ENCODE peak calls at places on chromosomes 6 and 20, in ten cellular contexts. One of them, this sample, is unnamed.

GRCh38 chr6:39076086-39076992 is 27.8 kb downstream of the GLP1R start:
- DNase-seq in CD4-positive, alpha-beta memory T cell: no peak
- DNase-seq in fibroblast of lung: no peak
- DNase-seq in trophoblast cell: no peak
- DNase-seq in heart right ventricle: no peak
- DNase-seq in neuronal stem cell: no peak
- DNase-seq in CD4-positive, alpha-beta T cell: no peak
- DNase-seq in CD8-positive, alpha-beta T cell: no peak
- DNase-seq in HCT116: no peak
- DNase-seq in A549: no peak
- DNase-seq in this sample: no peak

GRCh38 chr20:18767676-18768075 is 45.9 kb upstream of the SCP2D1 start:
- DNase-seq in CD8-positive, alpha-beta T cell: no peak
- DNase-seq in heart right ventricle: no peak
- DNase-seq in CD4-positive, alpha-beta memory T cell: no peak
- DNase-seq in HCT116: no peak
- DNase-seq in neuronal stem cell: no peak
- DNase-seq in trophoblast cell: no peak
- DNase-seq in CD4-positive, alpha-beta T cell: no peak
- DNase-seq in fibroblast of lung: no peak
- DNase-seq in A549: no peak
- DNase-seq in this sample: no peak

GRCh38 chr20:2806351-2806701 is 5.9 kb upstream of the CPXM1 start:
- DNase-seq in fibroblast of lung: no peak
- DNase-seq in heart right ventricle: no peak
- DNase-seq in CD8-positive, alpha-beta T cell: no peak
- DNase-seq in HCT116: no peak
- DNase-seq in CD4-positive, alpha-beta memory T cell: no peak
- DNase-seq in neuronal stem cell: no peak
- DNase-seq in CD4-positive, alpha-beta T cell: no peak
- DNase-seq in A549: no peak
- DNase-seq in trophoblast cell: no peak
- DNase-seq in this sample: no peak

GRCh38 chr6:38959138-38959537 is 89.4 kb upstream of the GLP1R start:
- DNase-seq in CD4-positive, alpha-beta T cell: no peak
- DNase-seq in CD4-positive, alpha-beta memory T cell: no peak
- DNase-seq in A549: no peak
- DNase-seq in trophoblast cell: no peak
- DNase-seq in heart right ventricle: no peak
- DNase-seq in neuronal stem cell: no peak
- DNase-seq in HCT116: no peak
- DNase-seq in fibroblast of lung: no peak
- DNase-seq in CD8-positive, alpha-beta T cell: no peak
- DNase-seq in this sample: no peak

GRCh38 chr6:134093007-134093573 is 40.7 kb upstream of the SLC2A12 start:
- DNase-seq in trophoblast cell: no peak
- DNase-seq in fibroblast of lung: no peak
- DNase-seq in CD8-positive, alpha-beta T cell: no peak
- DNase-seq in A549: no peak
- DNase-seq in CD4-positive, alpha-beta T cell: no peak
- DNase-seq in HCT116: no peak
- DNase-seq in heart right ventricle: no peak
- DNase-seq in neuronal stem cell: no peak
- DNase-seq in CD4-positive, alpha-beta memory T cell: no peak
- DNase-seq in this sample: no peak

GRCh38 chr20:31637660-31638059 is at the start of gene COX4I2:
- DNase-seq in fibroblast of lung: no peak
- DNase-seq in A549: no peak
- DNase-seq in neuronal stem cell: no peak
- DNase-seq in CD4-positive, alpha-beta T cell: no peak
- DNase-seq in CD8-positive, alpha-beta T cell: no peak
- DNase-seq in trophoblast cell: no peak
- DNase-seq in CD4-positive, alpha-beta memory T cell: no peak
- DNase-seq in heart right ventricle: peak
- DNase-seq in HCT116: no peak
- DNase-seq in this sample: no peak

GRCh38 chr6:133899556-133899955 is 10.6 kb downstream of the TCF21 start:
- DNase-seq in heart right ventricle: no peak
- DNase-seq in fibroblast of lung: no peak
- DNase-seq in neuronal stem cell: no peak
- DNase-seq in A549: no peak
- DNase-seq in CD8-positive, alpha-beta T cell: no peak
- DNase-seq in trophoblast cell: no peak
- DNase-seq in HCT116: no peak
- DNase-seq in CD4-positive, alpha-beta memory T cell: no peak
- DNase-seq in CD4-positive, alpha-beta T cell: no peak
- DNase-seq in this sample: no peak

GRCh38 chr6:43950731-43951062 is 176.6 kb downstream of the MRPL14 start:
- DNase-seq in CD4-positive, alpha-beta memory T cell: no peak
- DNase-seq in trophoblast cell: no peak
- DNase-seq in CD4-positive, alpha-beta T cell: no peak
- DNase-seq in A549: no peak
- DNase-seq in HCT116: no peak
- DNase-seq in fibroblast of lung: no peak
- DNase-seq in heart right ventricle: no peak
- DNase-seq in CD8-positive, alpha-beta T cell: no peak
- DNase-seq in neuronal stem cell: no peak
- DNase-seq in this sample: no peak

GRCh38 chr20:2773812-2774211 is 26.6 kb downstream of the CPXM1 start:
- DNase-seq in neuronal stem cell: no peak
- DNase-seq in CD4-positive, alpha-beta T cell: no peak
- DNase-seq in trophoblast cell: no peak
- DNase-seq in CD4-positive, alpha-beta memory T cell: no peak
- DNase-seq in fibroblast of lung: no peak
- DNase-seq in A549: no peak
- DNase-seq in HCT116: no peak
- DNase-seq in CD8-positive, alpha-beta T cell: no peak
- DNase-seq in heart right ventricle: no peak
- DNase-seq in this sample: no peak

GRCh38 chr6:44006123-44006871 is 121.0 kb downstream of the MRPL14 start:
- DNase-seq in CD4-positive, alpha-beta T cell: no peak
- DNase-seq in heart right ventricle: no peak
- DNase-seq in neuronal stem cell: no peak
- DNase-seq in CD8-positive, alpha-beta T cell: no peak
- DNase-seq in fibroblast of lung: peak
- DNase-seq in HCT116: no peak
- DNase-seq in A549: no peak
- DNase-seq in trophoblast cell: no peak
- DNase-seq in CD4-positive, alpha-beta memory T cell: no peak
- DNase-seq in this sample: no peak

GRCh38 chr6:875012-875411 is 182.1 kb upstream of the EXOC2 start:
- DNase-seq in A549: no peak
- DNase-seq in CD4-positive, alpha-beta T cell: no peak
- DNase-seq in CD8-positive, alpha-beta T cell: no peak
- DNase-seq in CD4-positive, alpha-beta memory T cell: no peak
- DNase-seq in neuronal stem cell: no peak
- DNase-seq in fibroblast of lung: no peak
- DNase-seq in HCT116: no peak
- DNase-seq in trophoblast cell: no peak
- DNase-seq in heart right ventricle: no peak
- DNase-seq in this sample: no peak

GRCh38 chr20:1555952-1556351 is 1.6 kb downstream of the SIRPD start:
- DNase-seq in A549: no peak
- DNase-seq in CD4-positive, alpha-beta memory T cell: peak
- DNase-seq in CD4-positive, alpha-beta T cell: no peak
- DNase-seq in fibroblast of lung: no peak
- DNase-seq in neuronal stem cell: no peak
- DNase-seq in HCT116: no peak
- DNase-seq in trophoblast cell: no peak
- DNase-seq in CD8-positive, alpha-beta T cell: no peak
- DNase-seq in heart right ventricle: no peak
- DNase-seq in this sample: no peak

GRCh38 chr6:111732390-111732789 is 126.7 kb upstream of the TRAF3IP2 start:
- DNase-seq in HCT116: no peak
- DNase-seq in A549: no peak
- DNase-seq in neuronal stem cell: no peak
- DNase-seq in CD8-positive, alpha-beta T cell: no peak
- DNase-seq in fibroblast of lung: no peak
- DNase-seq in CD4-positive, alpha-beta T cell: no peak
- DNase-seq in heart right ventricle: no peak
- DNase-seq in CD4-positive, alpha-beta memory T cell: no peak
- DNase-seq in trophoblast cell: no peak
- DNase-seq in this sample: no peak

GRCh38 chr6:111734068-111734825 is 128.6 kb upstream of the TRAF3IP2 start:
- DNase-seq in HCT116: no peak
- DNase-seq in CD4-positive, alpha-beta memory T cell: no peak
- DNase-seq in CD4-positive, alpha-beta T cell: no peak
- DNase-seq in CD8-positive, alpha-beta T cell: no peak
- DNase-seq in heart right ventricle: no peak
- DNase-seq in trophoblast cell: no peak
- DNase-seq in neuronal stem cell: no peak
- DNase-seq in fibroblast of lung: peak
- DNase-seq in A549: no peak
- DNase-seq in this sample: no peak

GRCh38 chr6:111730835-111731234 is 125.2 kb upstream of the TRAF3IP2 start:
- DNase-seq in heart right ventricle: peak
- DNase-seq in trophoblast cell: no peak
- DNase-seq in CD4-positive, alpha-beta T cell: no peak
- DNase-seq in HCT116: no peak
- DNase-seq in fibroblast of lung: peak
- DNase-seq in A549: no peak
- DNase-seq in CD4-positive, alpha-beta memory T cell: no peak
- DNase-seq in neuronal stem cell: peak
- DNase-seq in CD8-positive, alpha-beta T cell: no peak
- DNase-seq in this sample: peak

GRCh38 chr6:111727798-111728197 is 122.1 kb upstream of the TRAF3IP2 start:
- DNase-seq in trophoblast cell: no peak
- DNase-seq in neuronal stem cell: no peak
- DNase-seq in A549: no peak
- DNase-seq in CD8-positive, alpha-beta T cell: no peak
- DNase-seq in CD4-positive, alpha-beta memory T cell: no peak
- DNase-seq in CD4-positive, alpha-beta T cell: no peak
- DNase-seq in HCT116: peak
- DNase-seq in fibroblast of lung: peak
- DNase-seq in heart right ventricle: no peak
- DNase-seq in this sample: no peak

GRCh38 chr6:111731404-111732195 is 125.9 kb upstream of the TRAF3IP2 start:
- DNase-seq in HCT116: no peak
- DNase-seq in A549: no peak
- DNase-seq in heart right ventricle: no peak
- DNase-seq in fibroblast of lung: peak
- DNase-seq in CD4-positive, alpha-beta memory T cell: no peak
- DNase-seq in CD4-positive, alpha-beta T cell: no peak
- DNase-seq in CD8-positive, alpha-beta T cell: no peak
- DNase-seq in neuronal stem cell: peak
- DNase-seq in trophoblast cell: no peak
- DNase-seq in this sample: no peak
- H3K27ac ChIP-seq in HCT116: no peak
- H3K27ac ChIP-seq in A549: no peak
- H3K27ac ChIP-seq in heart right ventricle: peak
- H3K27ac ChIP-seq in fibroblast of lung: no peak
- H3K27ac ChIP-seq in CD4-positive, alpha-beta memory T cell: no peak
- H3K27ac ChIP-seq in CD4-positive, alpha-beta T cell: no peak
- H3K27ac ChIP-seq in CD8-positive, alpha-beta T cell: no peak
- H3K27ac ChIP-seq in neuronal stem cell: peak
- H3K27ac ChIP-seq in trophoblast cell: no peak
- H3K27ac ChIP-seq in this sample: peak

GRCh38 chr20:14235355-14235754 is 102.1 kb downstream of the FLRT3 start:
- DNase-seq in neuronal stem cell: no peak
- DNase-seq in A549: no peak
- DNase-seq in fibroblast of lung: peak
- DNase-seq in CD4-positive, alpha-beta T cell: no peak
- DNase-seq in HCT116: no peak
- DNase-seq in CD4-positive, alpha-beta memory T cell: no peak
- DNase-seq in CD8-positive, alpha-beta T cell: no peak
- DNase-seq in heart right ventricle: no peak
- DNase-seq in trophoblast cell: no peak
- DNase-seq in this sample: no peak
- H3K27ac ChIP-seq in neuronal stem cell: no peak
- H3K27ac ChIP-seq in A549: peak
- H3K27ac ChIP-seq in fibroblast of lung: peak
- H3K27ac ChIP-seq in CD4-positive, alpha-beta T cell: no peak
- H3K27ac ChIP-seq in HCT116: no peak
- H3K27ac ChIP-seq in CD4-positive, alpha-beta memory T cell: no peak
- H3K27ac ChIP-seq in CD8-positive, alpha-beta T cell: no peak
- H3K27ac ChIP-seq in heart right ventricle: no peak
- H3K27ac ChIP-seq in trophoblast cell: no peak
- H3K27ac ChIP-seq in this sample: no peak

GRCh38 chr6:19782588-19782987 is 54.6 kb upstream of the ID4 start:
- DNase-seq in heart right ventricle: no peak
- DNase-seq in trophoblast cell: no peak
- DNase-seq in CD8-positive, alpha-beta T cell: no peak
- DNase-seq in CD4-positive, alpha-beta T cell: no peak
- DNase-seq in CD4-positive, alpha-beta memory T cell: no peak
- DNase-seq in HCT116: no peak
- DNase-seq in fibroblast of lung: no peak
- DNase-seq in neuronal stem cell: no peak
- DNase-seq in A549: no peak
- DNase-seq in this sample: no peak

GRCh38 chr6:19781269-19781668 is 55.9 kb upstream of the ID4 start:
- DNase-seq in CD4-positive, alpha-beta memory T cell: no peak
- DNase-seq in CD8-positive, alpha-beta T cell: no peak
- DNase-seq in CD4-positive, alpha-beta T cell: no peak
- DNase-seq in trophoblast cell: no peak
- DNase-seq in neuronal stem cell: no peak
- DNase-seq in fibroblast of lung: no peak
- DNase-seq in HCT116: no peak
- DNase-seq in A549: no peak
- DNase-seq in heart right ventricle: no peak
- DNase-seq in this sample: no peak
- H3K27ac ChIP-seq in CD4-positive, alpha-beta memory T cell: no peak
- H3K27ac ChIP-seq in CD8-positive, alpha-beta T cell: no peak
- H3K27ac ChIP-seq in CD4-positive, alpha-beta T cell: no peak
- H3K27ac ChIP-seq in trophoblast cell: no peak
- H3K27ac ChIP-seq in neuronal stem cell: no peak
- H3K27ac ChIP-seq in fibroblast of lung: no peak
- H3K27ac ChIP-seq in HCT116: no peak
- H3K27ac ChIP-seq in A549: no peak
- H3K27ac ChIP-seq in heart right ventricle: no peak
- H3K27ac ChIP-seq in this sample: no peak

DNA sequence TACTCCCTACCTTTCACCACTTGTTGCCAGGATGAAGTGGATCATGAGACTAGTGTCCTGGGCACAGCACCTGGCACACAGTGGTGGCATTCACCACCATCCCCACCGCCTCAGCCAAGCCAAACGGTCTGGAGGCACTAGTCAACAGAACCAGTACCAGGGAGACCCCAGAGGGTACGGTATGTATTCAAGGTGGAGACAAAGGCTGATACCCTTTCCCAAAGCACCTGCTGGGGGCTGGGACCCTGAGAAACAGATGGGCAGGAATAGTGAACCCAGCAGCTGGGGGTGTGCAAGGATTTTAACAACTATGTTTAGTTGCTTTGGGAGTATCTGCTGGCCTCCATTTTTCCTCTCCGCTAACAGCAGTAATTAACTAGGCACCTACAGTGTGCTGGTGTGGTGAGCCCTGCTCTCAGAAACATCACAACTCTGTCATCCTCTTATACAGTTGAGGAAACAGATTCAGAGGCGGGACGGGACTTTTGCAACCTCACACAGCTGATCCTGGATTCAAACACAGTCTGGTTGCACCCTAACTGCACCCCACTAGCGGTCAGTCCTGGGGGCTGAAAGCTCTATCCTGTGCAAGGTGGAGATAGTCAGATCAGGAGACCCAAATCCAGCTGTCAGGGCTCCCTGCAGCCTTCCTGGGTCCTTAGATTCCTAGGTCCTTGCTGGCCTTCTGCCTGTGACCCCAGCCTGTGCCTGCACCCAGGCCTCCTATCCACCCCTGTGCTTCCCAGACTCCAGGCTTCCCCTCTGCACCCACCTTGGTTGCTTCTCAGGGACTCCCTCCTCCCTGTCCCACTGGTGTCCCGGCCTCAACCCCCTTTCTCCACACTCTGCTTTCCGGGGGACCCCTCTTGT is 1.2 kb downstream of the SNTA1 start:
- DNase-seq in trophoblast cell: no peak
- DNase-seq in CD4-positive, alpha-beta memory T cell: no peak
- DNase-seq in fibroblast of lung: no peak
- DNase-seq in heart right ventricle: no peak
- DNase-seq in CD4-positive, alpha-beta T cell: no peak
- DNase-seq in CD8-positive, alpha-beta T cell: no peak
- DNase-seq in neuronal stem cell: no peak
- DNase-seq in HCT116: no peak
- DNase-seq in A549: no peak
- DNase-seq in this sample: no peak
- H3K27ac ChIP-seq in trophoblast cell: no peak
- H3K27ac ChIP-seq in CD4-positive, alpha-beta memory T cell: no peak
- H3K27ac ChIP-seq in fibroblast of lung: no peak
- H3K27ac ChIP-seq in heart right ventricle: peak
- H3K27ac ChIP-seq in CD4-positive, alpha-beta T cell: no peak
- H3K27ac ChIP-seq in CD8-positive, alpha-beta T cell: no peak
- H3K27ac ChIP-seq in neuronal stem cell: no peak
- H3K27ac ChIP-seq in HCT116: no peak
- H3K27ac ChIP-seq in A549: no peak
- H3K27ac ChIP-seq in this sample: peak

This sample was measured in substantia nigra.